ENCODE peak calls at places on chromosome 17, in seven cellular contexts. One of them, this sample, is unnamed. For H3K36me3, H3K4me1 and H3K27me3, the result is how much of the 10 kb centered on the place peaks cover.

GRCh38 chr17:76716834-76717205 is 6.1 kb upstream of the MXRA7 start:
- DNase-seq in GM12878: no peak
- DNase-seq in prostate gland: no peak
- DNase-seq in tibial artery: no peak
- DNase-seq in cardiac muscle cell: no peak
- DNase-seq in left ventricle myocardium inferior: no peak
- DNase-seq in lung: no peak
- DNase-seq in this sample: no peak

GRCh38 chr17:75153854-75154194 is 488 bp downstream of the JPT1 start:
- DNase-seq in GM12878: no peak
- DNase-seq in lung: no peak
- DNase-seq in prostate gland: no peak
- DNase-seq in tibial artery: no peak
- DNase-seq in cardiac muscle cell: no peak
- DNase-seq in left ventricle myocardium inferior: no peak
- DNase-seq in this sample: no peak

GRCh38 chr17:39632153-39632941 is 4.6 kb upstream of the STARD3 start:
- DNase-seq in GM12878: no peak
- DNase-seq in left ventricle myocardium inferior: no peak
- DNase-seq in prostate gland: peak
- DNase-seq in lung: no peak
- DNase-seq in cardiac muscle cell: no peak
- DNase-seq in tibial artery: no peak
- DNase-seq in this sample: no peak

GRCh38 chr17:15213381-15214087 is 51.6 kb downstream of the PMP22 start:
- DNase-seq in cardiac muscle cell: peak
- DNase-seq in GM12878: no peak
- DNase-seq in left ventricle myocardium inferior: no peak
- DNase-seq in tibial artery: no peak
- DNase-seq in lung: no peak
- DNase-seq in prostate gland: no peak
- DNase-seq in this sample: no peak

GRCh38 chr17:65171753-65172152 is 34.6 kb downstream of the RGS9 start:
- DNase-seq in cardiac muscle cell: no peak
- DNase-seq in tibial artery: no peak
- DNase-seq in GM12878: no peak
- DNase-seq in left ventricle myocardium inferior: no peak
- DNase-seq in lung: no peak
- DNase-seq in prostate gland: no peak
- DNase-seq in this sample: no peak

GRCh38 chr17:59669411-59669810 is 37.8 kb downstream of the PTRH2 start:
- DNase-seq in tibial artery: no peak
- DNase-seq in cardiac muscle cell: no peak
- DNase-seq in lung: no peak
- DNase-seq in left ventricle myocardium inferior: no peak
- DNase-seq in prostate gland: no peak
- DNase-seq in GM12878: no peak
- DNase-seq in this sample: no peak

GRCh38 chr17:64354824-64355535 is 35.7 kb downstream of the PECAM1 start:
- DNase-seq in cardiac muscle cell: no peak
- DNase-seq in prostate gland: no peak
- DNase-seq in GM12878: no peak
- DNase-seq in left ventricle myocardium inferior: no peak
- DNase-seq in lung: no peak
- DNase-seq in tibial artery: no peak
- DNase-seq in this sample: peak

GRCh38 chr17:66776999-66777688 is 57.8 kb upstream of the CACNG5 start:
- DNase-seq in tibial artery: no peak
- DNase-seq in lung: no peak
- DNase-seq in cardiac muscle cell: no peak
- DNase-seq in GM12878: no peak
- DNase-seq in prostate gland: no peak
- DNase-seq in left ventricle myocardium inferior: no peak
- DNase-seq in this sample: no peak

GRCh38 chr17:53353919-53354351 is 468.8 kb upstream of the KIF2B start:
- DNase-seq in tibial artery: no peak
- DNase-seq in GM12878: no peak
- DNase-seq in lung: no peak
- DNase-seq in cardiac muscle cell: no peak
- DNase-seq in prostate gland: peak
- DNase-seq in left ventricle myocardium inferior: no peak
- DNase-seq in this sample: no peak

GRCh38 chr17:80678621-80679020 is 134.0 kb downstream of the RPTOR start:
- DNase-seq in left ventricle myocardium inferior: no peak
- DNase-seq in prostate gland: no peak
- DNase-seq in lung: no peak
- DNase-seq in tibial artery: no peak
- DNase-seq in cardiac muscle cell: no peak
- DNase-seq in GM12878: no peak
- DNase-seq in this sample: no peak

GRCh38 chr17:41912925-41913324 is 5.8 kb downstream of the ACLY start:
- DNase-seq in tibial artery: no peak
- DNase-seq in left ventricle myocardium inferior: no peak
- DNase-seq in lung: no peak
- DNase-seq in prostate gland: no peak
- DNase-seq in cardiac muscle cell: no peak
- DNase-seq in GM12878: no peak
- DNase-seq in this sample: no peak

GRCh38 chr17:13415877-13416416 is 185.8 kb downstream of the HS3ST3A1 start:
- DNase-seq in left ventricle myocardium inferior: peak
- DNase-seq in GM12878: no peak
- DNase-seq in prostate gland: peak
- DNase-seq in tibial artery: no peak
- DNase-seq in lung: peak
- DNase-seq in cardiac muscle cell: peak
- DNase-seq in this sample: no peak

GRCh38 chr17:8488931-8489330 is 53.2 kb downstream of the NDEL1 start:
- DNase-seq in cardiac muscle cell: no peak
- DNase-seq in left ventricle myocardium inferior: peak
- DNase-seq in prostate gland: no peak
- DNase-seq in GM12878: no peak
- DNase-seq in tibial artery: peak
- DNase-seq in lung: no peak
- DNase-seq in this sample: no peak

GRCh38 chr17:65074778-65075250 is 18.3 kb upstream of the GNA13 start:
- DNase-seq in tibial artery: no peak
- DNase-seq in GM12878: no peak
- DNase-seq in lung: no peak
- DNase-seq in left ventricle myocardium inferior: peak
- DNase-seq in prostate gland: peak
- DNase-seq in cardiac muscle cell: peak
- DNase-seq in this sample: peak

GRCh38 chr17:65496801-65497200 is 64.6 kb downstream of the AXIN2 start:
- DNase-seq in left ventricle myocardium inferior: no peak
- DNase-seq in tibial artery: no peak
- DNase-seq in cardiac muscle cell: no peak
- DNase-seq in prostate gland: no peak
- DNase-seq in GM12878: no peak
- DNase-seq in lung: no peak
- DNase-seq in this sample: no peak

GRCh38 chr17:15398291-15398690 is 56.9 kb upstream of the TEKT3 start:
- DNase-seq in GM12878: no peak
- DNase-seq in cardiac muscle cell: no peak
- DNase-seq in left ventricle myocardium inferior: no peak
- DNase-seq in prostate gland: no peak
- DNase-seq in lung: no peak
- DNase-seq in tibial artery: no peak
- DNase-seq in this sample: no peak

GRCh38 chr17:40341808-40342574 is 22.5 kb downstream of the GJD3 start:
- DNase-seq in GM12878: no peak
- DNase-seq in cardiac muscle cell: peak
- DNase-seq in prostate gland: peak
- DNase-seq in tibial artery: peak
- DNase-seq in left ventricle myocardium inferior: peak
- DNase-seq in lung: peak
- DNase-seq in this sample: peak

GRCh38 chr17:40224707-40225092 is 5.6 kb downstream of the WIPF2 start:
- DNase-seq in prostate gland: no peak
- DNase-seq in cardiac muscle cell: no peak
- DNase-seq in left ventricle myocardium inferior: no peak
- DNase-seq in tibial artery: peak
- DNase-seq in GM12878: no peak
- DNase-seq in lung: peak
- DNase-seq in this sample: no peak

GRCh38 chr17:39591958-39592954 is 15.5 kb downstream of the NEUROD2 start:
- DNase-seq in cardiac muscle cell: peak
- DNase-seq in left ventricle myocardium inferior: no peak
- DNase-seq in tibial artery: no peak
- DNase-seq in prostate gland: no peak
- DNase-seq in lung: peak
- DNase-seq in GM12878: no peak
- DNase-seq in this sample: no peak

GRCh38 chr17:65723356-65723928 is 162.0 kb upstream of the AXIN2 start:
- DNase-seq in GM12878: no peak
- DNase-seq in left ventricle myocardium inferior: no peak
- DNase-seq in lung: no peak
- DNase-seq in cardiac muscle cell: no peak
- DNase-seq in prostate gland: peak
- DNase-seq in tibial artery: no peak
- DNase-seq in this sample: no peak

GRCh38 chr17:76527430-76528111 is 9.9 kb downstream of the CYGB start:
- DNase-seq in tibial artery: no peak
- DNase-seq in GM12878: no peak
- DNase-seq in lung: peak
- DNase-seq in prostate gland: no peak
- DNase-seq in left ventricle myocardium inferior: peak
- DNase-seq in cardiac muscle cell: no peak
- DNase-seq in this sample: peak

GRCh38 chr17:81888105-81888987 is 3.0 kb downstream of the ALYREF start:
- DNase-seq in lung: no peak
- DNase-seq in GM12878: no peak
- DNase-seq in cardiac muscle cell: no peak
- DNase-seq in prostate gland: no peak
- DNase-seq in left ventricle myocardium inferior: no peak
- DNase-seq in tibial artery: no peak
- DNase-seq in this sample: no peak

GRCh38 chr17:81885454-81885853 is 5.9 kb downstream of the ALYREF start:
- DNase-seq in prostate gland: no peak
- DNase-seq in left ventricle myocardium inferior: no peak
- DNase-seq in lung: no peak
- DNase-seq in tibial artery: no peak
- DNase-seq in cardiac muscle cell: no peak
- DNase-seq in GM12878: no peak
- DNase-seq in this sample: no peak

GRCh38 chr17:81884968-81885367 is 6.4 kb downstream of the ALYREF start:
- DNase-seq in prostate gland: no peak
- DNase-seq in cardiac muscle cell: no peak
- DNase-seq in tibial artery: no peak
- DNase-seq in GM12878: no peak
- DNase-seq in lung: no peak
- DNase-seq in left ventricle myocardium inferior: no peak
- DNase-seq in this sample: no peak

GRCh38 chr17:81884520-81884919 is 6.9 kb downstream of the ALYREF start:
- DNase-seq in GM12878: no peak
- DNase-seq in left ventricle myocardium inferior: no peak
- DNase-seq in tibial artery: no peak
- DNase-seq in lung: no peak
- DNase-seq in prostate gland: no peak
- DNase-seq in cardiac muscle cell: no peak
- DNase-seq in this sample: no peak

DNA sequence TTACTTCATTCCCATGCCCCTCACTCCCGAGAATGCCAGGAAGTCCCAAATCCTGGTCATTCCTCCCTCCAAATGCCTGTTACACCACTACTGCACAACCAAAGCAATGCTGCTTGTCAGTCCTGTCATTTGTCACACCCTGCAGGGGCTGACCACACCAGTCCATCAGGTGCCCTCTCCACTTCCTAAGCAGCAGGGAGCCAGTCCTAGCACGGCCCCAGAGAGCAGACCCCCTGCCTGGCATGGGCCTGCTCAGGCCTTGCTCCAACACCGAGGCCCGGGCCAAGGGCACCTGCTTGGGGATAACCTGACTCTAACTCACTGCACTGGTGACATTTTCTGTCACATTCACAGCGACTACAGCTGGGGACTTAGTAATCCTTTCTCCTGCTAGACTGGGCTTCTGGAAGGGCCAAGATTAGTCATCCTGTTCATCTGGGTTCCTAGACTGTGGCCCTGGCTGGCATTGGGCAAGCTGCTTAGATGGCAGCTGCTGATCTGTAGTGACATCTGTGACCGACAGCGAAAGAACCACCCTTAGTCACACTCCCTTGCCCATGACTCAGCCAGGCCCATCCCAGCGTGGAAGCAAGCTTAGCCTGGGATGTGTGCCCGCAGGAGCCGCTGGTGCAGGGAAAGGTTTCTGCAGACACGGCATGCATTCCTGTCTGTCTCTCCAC is 5.4 kb downstream of the ALYREF start:
- DNase-seq in left ventricle myocardium inferior: no peak
- DNase-seq in GM12878: no peak
- DNase-seq in lung: no peak
- DNase-seq in cardiac muscle cell: no peak
- DNase-seq in tibial artery: no peak
- DNase-seq in prostate gland: no peak
- DNase-seq in this sample: no peak
- H3K36me3 ChIP-seq in left ventricle myocardium inferior: half or more
- H3K36me3 ChIP-seq in GM12878: under half
- H3K36me3 ChIP-seq in lung: under half
- H3K36me3 ChIP-seq in cardiac muscle cell: under half
- H3K36me3 ChIP-seq in tibial artery: under half
- H3K36me3 ChIP-seq in prostate gland: under half
- H3K36me3 ChIP-seq in this sample: under half

GRCh38 chr17:9783012-9783411 is 8.4 kb downstream of the DHRS7C start:
- DNase-seq in cardiac muscle cell: no peak
- DNase-seq in GM12878: no peak
- DNase-seq in lung: no peak
- DNase-seq in tibial artery: no peak
- DNase-seq in left ventricle myocardium inferior: no peak
- DNase-seq in prostate gland: no peak
- DNase-seq in this sample: no peak
- H3K4me1 ChIP-seq in cardiac muscle cell: under half
- H3K4me1 ChIP-seq in GM12878: under half
- H3K4me1 ChIP-seq in lung: under half
- H3K4me1 ChIP-seq in tibial artery: under half
- H3K4me1 ChIP-seq in left ventricle myocardium inferior: under half
- H3K4me1 ChIP-seq in prostate gland: under half
- H3K4me1 ChIP-seq in this sample: under half

GRCh38 chr17:48547839-48548686 is 3.2 kb upstream of the HOXB2 start:
- DNase-seq in tibial artery: no peak
- DNase-seq in GM12878: no peak
- DNase-seq in prostate gland: no peak
- DNase-seq in left ventricle myocardium inferior: no peak
- DNase-seq in lung: no peak
- DNase-seq in cardiac muscle cell: no peak
- DNase-seq in this sample: no peak
- H3K27me3 ChIP-seq in tibial artery: under half
- H3K27me3 ChIP-seq in GM12878: under half
- H3K27me3 ChIP-seq in prostate gland: under half
- H3K27me3 ChIP-seq in left ventricle myocardium inferior: half or more
- H3K27me3 ChIP-seq in lung: under half
- H3K27me3 ChIP-seq in cardiac muscle cell: under half
- H3K27me3 ChIP-seq in this sample: under half

DNA sequence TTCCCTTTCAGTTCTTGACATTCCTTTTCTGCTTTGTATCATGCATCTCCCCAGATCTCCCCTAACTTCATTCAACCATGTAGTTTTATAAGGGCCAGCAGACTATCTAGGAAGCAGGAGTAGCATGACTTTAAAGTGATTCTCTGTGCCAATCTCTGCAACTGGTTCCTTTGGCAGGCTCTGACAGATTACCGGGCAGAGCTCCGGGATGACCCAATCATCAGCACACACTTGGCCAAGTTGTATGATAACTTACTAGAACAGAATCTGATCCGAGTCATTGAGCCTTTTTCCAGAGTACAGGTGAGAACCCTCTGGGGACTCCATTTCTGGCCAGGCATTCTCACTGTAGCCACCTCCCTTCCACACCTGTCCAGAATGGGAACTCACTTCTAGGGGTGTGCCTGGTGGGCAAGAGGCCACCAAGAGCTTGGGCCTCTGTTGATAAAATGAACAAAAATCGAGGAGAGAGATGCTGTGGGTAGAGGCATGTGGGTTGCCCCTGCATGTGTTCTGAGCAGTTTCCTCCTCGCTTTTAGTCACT is 7.6 kb upstream of the CDK5R1 start:
- DNase-seq in cardiac muscle cell: no peak
- DNase-seq in left ventricle myocardium inferior: no peak
- DNase-seq in tibial artery: no peak
- DNase-seq in GM12878: no peak
- DNase-seq in lung: no peak
- DNase-seq in prostate gland: no peak
- DNase-seq in this sample: no peak
- H3K36me3 ChIP-seq in cardiac muscle cell: half or more
- H3K36me3 ChIP-seq in left ventricle myocardium inferior: half or more
- H3K36me3 ChIP-seq in tibial artery: half or more
- H3K36me3 ChIP-seq in GM12878: half or more
- H3K36me3 ChIP-seq in lung: half or more
- H3K36me3 ChIP-seq in prostate gland: under half
- H3K36me3 ChIP-seq in this sample: under half